ENCODE peak calls at places on chromosome 21, in five cellular contexts. One of them, this sample, is unnamed.
A peak's percentile ranks its signal among the peaks of the same experiment; 100 is the strongest.

GRCh38 chr21:41112740-41113692 is 54.9 kb upstream of the BACE2 start:
- DNase-seq in prostate gland: no peak
- DNase-seq in HTR-8/SVneo: peak; percentile 17
- DNase-seq in anterior cingulate cortex: no peak
- DNase-seq in activated naive CD4-positive, alpha-beta T cell: no peak
- DNase-seq in this sample: no peak

GRCh38 chr21:15122241-15122640 is 57.4 kb upstream of the NRIP1 start:
- DNase-seq in prostate gland: no peak
- DNase-seq in HTR-8/SVneo: no peak
- DNase-seq in anterior cingulate cortex: no peak
- DNase-seq in activated naive CD4-positive, alpha-beta T cell: no peak
- DNase-seq in this sample: no peak

GRCh38 chr21:24208562-24209260 is 1398.6 kb downstream of the MRPL39 start:
- DNase-seq in prostate gland: no peak
- DNase-seq in HTR-8/SVneo: no peak
- DNase-seq in anterior cingulate cortex: no peak
- DNase-seq in activated naive CD4-positive, alpha-beta T cell: no peak
- DNase-seq in this sample: no peak

GRCh38 chr21:39083377-39084008 is 99.8 kb downstream of the PSMG1 start:
- DNase-seq in prostate gland: peak; percentile 73
- DNase-seq in HTR-8/SVneo: no peak
- DNase-seq in anterior cingulate cortex: no peak
- DNase-seq in activated naive CD4-positive, alpha-beta T cell: no peak
- DNase-seq in this sample: no peak

GRCh38 chr21:25370311-25370744 is 237.0 kb downstream of the MRPL39 start:
- DNase-seq in prostate gland: no peak
- DNase-seq in HTR-8/SVneo: peak; percentile 76
- DNase-seq in anterior cingulate cortex: no peak
- DNase-seq in activated naive CD4-positive, alpha-beta T cell: no peak
- DNase-seq in this sample: no peak

GRCh38 chr21:44695641-44696040 is 1.3 kb upstream of the KRTAP10-12 start:
- DNase-seq in prostate gland: no peak
- DNase-seq in HTR-8/SVneo: no peak
- DNase-seq in anterior cingulate cortex: no peak
- DNase-seq in activated naive CD4-positive, alpha-beta T cell: no peak
- DNase-seq in this sample: peak; percentile 16

GRCh38 chr21:45235488-45235887 is 52.2 kb downstream of the POFUT2 start:
- DNase-seq in prostate gland: no peak
- DNase-seq in HTR-8/SVneo: no peak
- DNase-seq in anterior cingulate cortex: no peak
- DNase-seq in activated naive CD4-positive, alpha-beta T cell: no peak
- DNase-seq in this sample: no peak

GRCh38 chr21:42009018-42009830 is 936 bp downstream of the ZBTB21 start:
- DNase-seq in prostate gland: peak; percentile 27
- DNase-seq in HTR-8/SVneo: peak; percentile 12
- DNase-seq in anterior cingulate cortex: peak; percentile 71
- DNase-seq in activated naive CD4-positive, alpha-beta T cell: no peak
- DNase-seq in this sample: peak; percentile 52

GRCh38 chr21:40120944-40121575 is 253.8 kb downstream of the PCP4 start:
- DNase-seq in prostate gland: no peak
- DNase-seq in HTR-8/SVneo: no peak
- DNase-seq in anterior cingulate cortex: no peak
- DNase-seq in activated naive CD4-positive, alpha-beta T cell: no peak
- DNase-seq in this sample: no peak

GRCh38 chr21:36762636-36763035 is 63.7 kb downstream of the SIM2 start:
- DNase-seq in prostate gland: no peak
- DNase-seq in HTR-8/SVneo: no peak
- DNase-seq in anterior cingulate cortex: no peak
- DNase-seq in activated naive CD4-positive, alpha-beta T cell: no peak
- DNase-seq in this sample: no peak

GRCh38 chr21:33396966-33397365 is 6.2 kb upstream of the IFNGR2 start:
- DNase-seq in prostate gland: no peak
- DNase-seq in HTR-8/SVneo: no peak
- DNase-seq in anterior cingulate cortex: no peak
- DNase-seq in activated naive CD4-positive, alpha-beta T cell: no peak
- DNase-seq in this sample: no peak

GRCh38 chr21:17925900-17926299 is 106.7 kb upstream of the C21orf91 start:
- DNase-seq in prostate gland: no peak
- DNase-seq in HTR-8/SVneo: no peak
- DNase-seq in anterior cingulate cortex: no peak
- DNase-seq in activated naive CD4-positive, alpha-beta T cell: no peak
- DNase-seq in this sample: no peak

GRCh38 chr21:26846036-26846931 is 1.1 kb upstream of the ADAMTS1 start:
- DNase-seq in prostate gland: peak; percentile 40
- DNase-seq in HTR-8/SVneo: peak; percentile 56
- DNase-seq in anterior cingulate cortex: peak; percentile 40
- DNase-seq in activated naive CD4-positive, alpha-beta T cell: no peak
- DNase-seq in this sample: peak; percentile 60

GRCh38 chr21:38267991-38268858 is 11.4 kb downstream of the KCNJ15 start:
- DNase-seq in prostate gland: peak; percentile 43
- DNase-seq in HTR-8/SVneo: no peak
- DNase-seq in anterior cingulate cortex: no peak
- DNase-seq in activated naive CD4-positive, alpha-beta T cell: no peak
- DNase-seq in this sample: no peak

GRCh38 chr21:35226960-35227741 is 178.0 kb upstream of the RUNX1 start:
- DNase-seq in prostate gland: no peak
- DNase-seq in HTR-8/SVneo: no peak
- DNase-seq in anterior cingulate cortex: no peak
- DNase-seq in activated naive CD4-positive, alpha-beta T cell: peak; percentile 12
- DNase-seq in this sample: no peak

GRCh38 chr21:32457360-32457840 is 44.9 kb downstream of the EVA1C start:
- DNase-seq in prostate gland: no peak
- DNase-seq in HTR-8/SVneo: no peak
- DNase-seq in anterior cingulate cortex: no peak
- DNase-seq in activated naive CD4-positive, alpha-beta T cell: no peak
- DNase-seq in this sample: no peak

GRCh38 chr21:17901458-17902092 is 82.4 kb upstream of the C21orf91 start:
- DNase-seq in prostate gland: no peak
- DNase-seq in HTR-8/SVneo: no peak
- DNase-seq in anterior cingulate cortex: no peak
- DNase-seq in activated naive CD4-positive, alpha-beta T cell: no peak
- DNase-seq in this sample: no peak

GRCh38 chr21:29157084-29157483 is 26.6 kb downstream of the MAP3K7CL start:
- DNase-seq in prostate gland: no peak
- DNase-seq in HTR-8/SVneo: no peak
- DNase-seq in anterior cingulate cortex: no peak
- DNase-seq in activated naive CD4-positive, alpha-beta T cell: no peak
- DNase-seq in this sample: no peak

GRCh38 chr21:35508389-35508888 is 459.3 kb upstream of the RUNX1 start:
- DNase-seq in prostate gland: no peak
- DNase-seq in HTR-8/SVneo: no peak
- DNase-seq in anterior cingulate cortex: no peak
- DNase-seq in activated naive CD4-positive, alpha-beta T cell: no peak
- DNase-seq in this sample: no peak

GRCh38 chr21:42089093-42089631 is 18.0 kb downstream of the UMODL1 start:
- DNase-seq in prostate gland: no peak
- DNase-seq in HTR-8/SVneo: no peak
- DNase-seq in anterior cingulate cortex: no peak
- DNase-seq in activated naive CD4-positive, alpha-beta T cell: no peak
- DNase-seq in this sample: no peak

GRCh38 chr21:37370152-37371040 is 3.8 kb downstream of the DYRK1A start:
- DNase-seq in prostate gland: no peak
- DNase-seq in HTR-8/SVneo: no peak
- DNase-seq in anterior cingulate cortex: no peak
- DNase-seq in activated naive CD4-positive, alpha-beta T cell: no peak
- DNase-seq in this sample: no peak

GRCh38 chr21:35414511-35415139 is 365.5 kb upstream of the RUNX1 start:
- DNase-seq in prostate gland: no peak
- DNase-seq in HTR-8/SVneo: no peak
- DNase-seq in anterior cingulate cortex: no peak
- DNase-seq in activated naive CD4-positive, alpha-beta T cell: no peak
- DNase-seq in this sample: no peak

GRCh38 chr21:25461730-25462129 is 145.6 kb downstream of the MRPL39 start:
- DNase-seq in prostate gland: no peak
- DNase-seq in HTR-8/SVneo: no peak
- DNase-seq in anterior cingulate cortex: no peak
- DNase-seq in activated naive CD4-positive, alpha-beta T cell: no peak
- DNase-seq in this sample: no peak

GRCh38 chr21:29342394-29342957 is 43.8 kb downstream of the BACH1 start:
- DNase-seq in prostate gland: no peak
- DNase-seq in HTR-8/SVneo: peak; percentile 86
- DNase-seq in anterior cingulate cortex: no peak
- DNase-seq in activated naive CD4-positive, alpha-beta T cell: no peak
- DNase-seq in this sample: no peak

GRCh38 chr21:35753308-35753707 is 307.0 kb downstream of the SETD4 start:
- DNase-seq in prostate gland: no peak
- DNase-seq in HTR-8/SVneo: no peak
- DNase-seq in anterior cingulate cortex: no peak
- DNase-seq in activated naive CD4-positive, alpha-beta T cell: no peak
- DNase-seq in this sample: no peak